ENCODE peak calls at places on chromosomes 3 and 15, in nine cellular contexts. W, I, N, B, V, M, J, S and L are unnamed samples.

GRCh38 chr3:197854596-197855343 is 63.7 kb downstream of the LRCH3 start:
- DNase-seq in W (peak), I (no peak), N (peak), B (no peak), V (peak), M (peak), J (peak), S (no peak), L (peak)

GRCh38 chr15:68494573-68495105 is 62.7 kb upstream of the ITGA11 start:
- DNase-seq in W (no peak), I (no peak), N (no peak), B (no peak), V (no peak), M (no peak), J (no peak), S (no peak), L (no peak)

GRCh38 chr15:89630260-89630659 is 25.0 kb downstream of the KIF7 start:
- DNase-seq in W (no peak), I (no peak), N (no peak), B (no peak), V (no peak), M (no peak), J (no peak), S (no peak), L (no peak)

GRCh38 chr15:73952913-73953750 is 26.9 kb downstream of the LOXL1 start:
- DNase-seq in W (no peak), I (no peak), N (no peak), B (no peak), V (no peak), M (no peak), J (no peak), S (no peak), L (no peak)

GRCh38 chr3:115072265-115073008 is 74.7 kb downstream of the ZBTB20 start:
- DNase-seq in W (peak), I (no peak), N (peak), B (no peak), V (peak), M (no peak), J (peak), S (peak), L (peak)

GRCh38 chr3:48057521-48057920 is 41.3 kb upstream of the MAP4 start:
- DNase-seq in W (peak), I (no peak), N (peak), B (no peak), V (no peak), M (no peak), J (no peak), S (no peak), L (no peak)

GRCh38 chr3:37852097-37852496 is 9.6 kb upstream of the CTDSPL start:
- DNase-seq in W (peak), I (no peak), N (peak), B (no peak), V (peak), M (peak), J (peak), S (no peak), L (no peak)

GRCh38 chr3:66998899-66999235 is 760 bp downstream of the KBTBD8 start:
- DNase-seq in W (no peak), I (no peak), N (no peak), B (no peak), V (no peak), M (no peak), J (peak), S (no peak), L (peak)

GRCh38 chr15:77118787-77119410 is 48.0 kb upstream of the TSPAN3 start:
- DNase-seq in W (peak), I (no peak), N (peak), B (peak), V (peak), M (peak), J (peak), S (peak), L (peak)

GRCh38 chr3:27423463-27423862 is 54.3 kb upstream of the NEK10 start:
- DNase-seq in W (peak), I (no peak), N (peak), B (no peak), V (peak), M (peak), J (peak), S (no peak), L (peak)

GRCh38 chr3:194322701-194323174 is 28.4 kb downstream of the CPN2 start:
- DNase-seq in W (peak), I (no peak), N (peak), B (no peak), V (peak), M (peak), J (peak), S (no peak), L (peak)

GRCh38 chr3:46632792-46633191 is 20.5 kb downstream of the FAM240A start:
- DNase-seq in W (peak), I (no peak), N (peak), B (no peak), V (peak), M (no peak), J (no peak), S (no peak), L (peak)

GRCh38 chr3:88059380-88060160 is 515 bp downstream of the ZNF654 start:
- DNase-seq in W (peak), I (no peak), N (no peak), B (no peak), V (no peak), M (no peak), J (no peak), S (no peak), L (no peak)

GRCh38 chr3:59880717-59881116 is 830.9 kb upstream of the CFAP20DC start:
- DNase-seq in W (no peak), I (no peak), N (no peak), B (no peak), V (no peak), M (no peak), J (no peak), S (no peak), L (no peak)

GRCh38 chr3:4061854-4062360 is 241.3 kb upstream of the SETMAR start:
- DNase-seq in W (no peak), I (no peak), N (no peak), B (no peak), V (no peak), M (no peak), J (no peak), S (no peak), L (no peak)

GRCh38 chr15:36335659-36336058 is 243.8 kb upstream of the CDIN1 start:
- DNase-seq in W (peak), I (no peak), N (peak), B (no peak), V (peak), M (no peak), J (no peak), S (no peak), L (no peak)
- TF ChIP-seq CTCF in W (no peak), I (no peak), N (no peak), B (no peak), V (no peak), M (no peak), J (no peak), S (no peak), L (no peak)

DNA sequence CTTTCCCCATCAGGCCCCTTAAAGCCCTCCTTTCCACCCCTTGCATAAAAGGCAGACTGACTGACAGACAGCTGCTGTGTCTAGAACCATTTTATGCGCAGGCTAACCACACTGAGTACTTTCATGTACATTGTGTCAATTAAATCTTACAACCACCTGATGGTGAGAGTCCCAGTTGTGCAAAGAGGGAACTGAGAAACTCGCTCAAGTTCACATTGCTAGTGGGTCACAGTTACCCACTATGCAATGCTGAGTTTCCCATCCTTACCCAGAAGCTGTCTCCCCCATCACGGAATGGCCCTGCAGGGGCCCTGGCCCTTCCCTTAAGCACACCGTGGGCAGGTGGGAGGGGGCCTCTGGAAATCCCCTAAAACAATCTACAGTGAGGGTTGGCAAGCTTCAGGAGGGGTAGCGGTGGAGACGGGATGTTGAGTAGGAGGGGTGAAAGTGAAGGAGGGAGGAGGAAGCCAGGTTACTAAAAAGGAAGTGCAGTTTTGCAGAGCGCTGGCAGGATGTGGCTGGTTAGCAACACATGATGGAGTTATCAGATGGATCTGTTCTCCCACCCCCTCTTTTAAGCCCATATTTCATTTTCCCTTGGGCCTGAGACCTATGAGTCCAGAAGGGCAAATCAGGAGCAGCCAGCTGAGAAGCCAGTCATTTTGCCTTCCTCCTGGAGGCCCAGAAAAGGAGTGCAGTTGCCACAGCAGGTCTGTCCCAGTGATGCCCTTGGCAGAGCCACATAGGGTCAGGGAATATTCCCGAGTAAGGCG is 30.0 kb downstream of the STARD5 start:
- DNase-seq in W (no peak), I (no peak), N (no peak), B (peak), V (no peak), M (no peak), J (no peak), S (no peak), L (no peak)
- H3K4me3 ChIP-seq in W (no peak), I (no peak), N (no peak), B (peak), V (no peak), M (no peak), J (no peak), S (no peak), L (no peak)

GRCh38 chr3:43762486-43762885 is 71.7 kb downstream of the ABHD5 start:
- DNase-seq in W (no peak), I (no peak), N (no peak), B (no peak), V (no peak), M (no peak), J (no peak), S (no peak), L (no peak)

GRCh38 chr3:43758826-43759225 is 68.1 kb downstream of the ABHD5 start:
- DNase-seq in W (no peak), I (no peak), N (no peak), B (no peak), V (no peak), M (no peak), J (no peak), S (no peak), L (no peak)

GRCh38 chr3:43757613-43758012 is 66.9 kb downstream of the ABHD5 start:
- DNase-seq in W (peak), I (no peak), N (no peak), B (no peak), V (no peak), M (no peak), J (no peak), S (no peak), L (no peak)

GRCh38 chr3:43760951-43761350 is 70.2 kb downstream of the ABHD5 start:
- DNase-seq in W (no peak), I (no peak), N (no peak), B (no peak), V (no peak), M (no peak), J (no peak), S (no peak), L (no peak)

DNA sequence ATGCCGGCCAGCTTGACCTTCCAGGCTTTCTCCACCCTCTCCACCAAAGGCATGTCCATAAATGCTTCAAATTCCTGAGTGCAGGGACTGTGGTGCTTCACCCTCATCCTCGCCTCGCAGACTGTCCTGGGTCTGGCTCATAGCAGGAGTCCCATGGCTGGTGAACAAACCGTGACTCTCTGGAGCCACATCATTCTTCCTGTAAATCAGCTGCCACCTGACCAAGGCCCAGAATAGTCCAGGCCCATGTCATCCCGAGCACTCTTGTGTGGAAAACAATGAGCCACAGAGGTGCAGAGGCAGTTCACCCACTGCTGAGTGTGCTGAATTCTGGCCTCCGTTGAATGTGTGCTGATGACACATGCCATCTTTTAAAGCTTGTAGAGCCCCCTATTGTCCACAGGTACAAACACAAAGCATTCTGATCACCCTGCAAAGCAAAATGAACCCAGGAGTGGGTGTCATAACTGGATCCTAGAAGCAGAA is 68.6 kb downstream of the ABHD5 start:
- DNase-seq in W (peak), I (no peak), N (peak), B (no peak), V (peak), M (peak), J (peak), S (no peak), L (peak)
- TF ChIP-seq CTCF in W (peak), I (no peak), N (peak), B (no peak), V (peak), M (peak), J (peak), S (peak), L (peak)

GRCh38 chr15:63473999-63474809 is 30.2 kb upstream of the USP3 start:
- DNase-seq in W (peak), I (no peak), N (peak), B (peak), V (peak), M (peak), J (peak), S (peak), L (peak)

GRCh38 chr15:63475670-63476069 is 28.7 kb upstream of the USP3 start:
- DNase-seq in W (no peak), I (no peak), N (no peak), B (no peak), V (no peak), M (no peak), J (no peak), S (no peak), L (no peak)

GRCh38 chr15:63474810-63475316 is 29.5 kb upstream of the USP3 start:
- DNase-seq in W (no peak), I (no peak), N (peak), B (no peak), V (no peak), M (no peak), J (peak), S (peak), L (no peak)

GRCh38 chr15:63473749-63473998 is 30.7 kb upstream of the USP3 start:
- DNase-seq in W (no peak), I (no peak), N (no peak), B (no peak), V (no peak), M (no peak), J (no peak), S (no peak), L (no peak)

GRCh38 chr15:63473007-63473748 is 31.2 kb upstream of the USP3 start:
- DNase-seq in W (no peak), I (no peak), N (no peak), B (peak), V (no peak), M (no peak), J (no peak), S (peak), L (no peak)
- H3K4me3 ChIP-seq in W (no peak), I (no peak), N (no peak), B (no peak), V (no peak), M (no peak), J (no peak), S (no peak), L (no peak)

GRCh38 chr3:186514296-186515002 is 29.7 kb downstream of the CRYGS start:
- DNase-seq in W (peak), I (no peak), N (no peak), B (no peak), V (no peak), M (no peak), J (no peak), S (no peak), L (peak)
- TF ChIP-seq CTCF in W (peak), I (peak), N (peak), B (peak), V (peak), M (peak), J (peak), S (peak), L (peak)

GRCh38 chr15:60006203-60006782 is 2.2 kb downstream of the FOXB1 start:
- DNase-seq in W (peak), I (no peak), N (no peak), B (peak), V (peak), M (no peak), J (no peak), S (peak), L (peak)
- H3K4me3 ChIP-seq in W (peak), I (peak), N (peak), B (peak), V (peak), M (peak), J (peak), S (peak), L (peak)

GRCh38 chr3:31132132-31132769 is 237.8 kb upstream of the GADL1 start:
- DNase-seq in W (peak), I (no peak), N (peak), B (no peak), V (peak), M (peak), J (peak), S (peak), L (peak)
- TF ChIP-seq CTCF in W (peak), I (no peak), N (peak), B (peak), V (peak), M (peak), J (peak), S (peak), L (peak)

GRCh38 chr3:35679409-35680080 is 40.2 kb downstream of the ARPP21 start:
- DNase-seq in W (no peak), I (peak), N (no peak), B (no peak), V (no peak), M (no peak), J (no peak), S (no peak), L (no peak)

GRCh38 chr3:35680866-35681650 is 41.7 kb downstream of the ARPP21 start:
- DNase-seq in W (no peak), I (no peak), N (no peak), B (no peak), V (no peak), M (no peak), J (no peak), S (no peak), L (no peak)

GRCh38 chr3:35675621-35676020 is 36.3 kb downstream of the ARPP21 start:
- DNase-seq in W (no peak), I (no peak), N (no peak), B (no peak), V (no peak), M (no peak), J (no peak), S (no peak), L (peak)

GRCh38 chr3:35677797-35678196 is 38.5 kb downstream of the ARPP21 start:
- DNase-seq in W (peak), I (no peak), N (no peak), B (no peak), V (no peak), M (peak), J (no peak), S (no peak), L (peak)

GRCh38 chr3:35678552-35679220 is 39.4 kb downstream of the ARPP21 start:
- DNase-seq in W (peak), I (no peak), N (no peak), B (no peak), V (no peak), M (no peak), J (no peak), S (no peak), L (no peak)
- H3K4me3 ChIP-seq in W (no peak), I (peak), N (no peak), B (no peak), V (no peak), M (no peak), J (no peak), S (no peak), L (no peak)

GRCh38 chr3:111859974-111860859 is 1.2 kb downstream of the PHLDB2 start:
- DNase-seq in W (peak), I (peak), N (peak), B (peak), V (peak), M (peak), J (peak), S (peak), L (peak)
- TF ChIP-seq CTCF in W (peak), I (no peak), N (peak), B (no peak), V (peak), M (peak), J (peak), S (peak), L (peak)

GRCh38 chr3:157868881-157869280 is 237.3 kb downstream of the SHOX2 start:
- DNase-seq in W (no peak), I (no peak), N (no peak), B (no peak), V (no peak), M (no peak), J (no peak), S (no peak), L (no peak)
- H3K4me3 ChIP-seq in W (no peak), I (no peak), N (no peak), B (no peak), V (no peak), M (no peak), J (no peak), S (no peak), L (no peak)